ENCODE peak calls at places on chromosome 20, in nine cellular contexts. E is cardiac fibroblast, X is body of pancreas, Y is heart left ventricle, A is adrenal gland, Q is spleen, F is stomach, P is endodermal cell, W is AG09309. R is an unnamed sample.

GRCh38 chr20:31717478-31717946 is 5.2 kb downstream of the BCL2L1 start:
- DNase-seq in F (no peak), Y (no peak), P (no peak), Q (no peak), E (no peak), X (no peak), A (no peak), W (no peak), R (no peak)

GRCh38 chr20:64212750-64213149 is 42.8 kb upstream of the PCMTD2 start:
- DNase-seq in Y (peak; percentile 77), A (peak; percentile 90), P (no peak), Q (no peak), E (peak; percentile 69), F (peak; percentile 29), X (peak; percentile 51), W (no peak), R (peak; percentile 80)

GRCh38 chr20:62370807-62371587 is 3.9 kb upstream of the LAMA5 start:
- DNase-seq in W (no peak), P (no peak), F (peak; percentile 49), Q (no peak), A (no peak), E (no peak), Y (no peak), X (no peak), R (no peak)

GRCh38 chr20:35560105-35560511 is 18.2 kb downstream of the ERGIC3 start:
- DNase-seq in E (no peak), W (no peak), A (no peak), X (no peak), Q (no peak), P (no peak), F (peak; percentile 66), Y (no peak), R (no peak)

GRCh38 chr20:32585011-32585518 is at the start of gene NOL4L:
- DNase-seq in X (no peak), P (peak; percentile 81), Y (no peak), E (peak; percentile 37), F (peak; percentile 39), A (no peak), W (no peak), Q (peak; percentile 85), R (peak; percentile 40)

GRCh38 chr20:32574296-32575226 is 10.6 kb downstream of the NOL4L start:
- DNase-seq in F (no peak), A (peak; percentile 85), Q (no peak), W (peak; percentile 44), X (peak; percentile 49), Y (no peak), E (peak; percentile 93), P (peak; percentile 82), R (peak; percentile 69)

GRCh38 chr20:1269235-1269634 is 3.1 kb downstream of the SNPH start:
- DNase-seq in E (no peak), A (no peak), X (no peak), Q (no peak), W (no peak), F (no peak), P (no peak), Y (no peak), R (no peak)

GRCh38 chr20:61700595-61701140 is 365.0 kb downstream of the TAF4 start:
- DNase-seq in A (no peak), F (no peak), X (no peak), Y (no peak), Q (no peak), E (no peak), W (no peak), P (no peak), R (no peak)

GRCh38 chr20:20772492-20773047 is 60.1 kb upstream of the RALGAPA2 start:
- DNase-seq in E (no peak), P (no peak), Q (no peak), Y (no peak), X (no peak), W (no peak), A (no peak), F (no peak), R (no peak)

GRCh38 chr20:52035977-52036376 is 155.6 kb downstream of the ZFP64 start:
- DNase-seq in W (no peak), E (no peak), Y (no peak), P (no peak), A (no peak), Q (no peak), F (peak; percentile 39), X (peak; percentile 6), R (no peak)

GRCh38 chr20:45096781-45097180 is 4.1 kb downstream of the KCNS1 start:
- DNase-seq in A (no peak), X (no peak), Q (no peak), Y (no peak), E (no peak), F (no peak), W (no peak), P (no peak), R (no peak)

GRCh38 chr20:57582029-57582378 is 21.1 kb downstream of the PCK1 start:
- DNase-seq in W (no peak), A (no peak), E (no peak), X (no peak), Q (peak; percentile 46), Y (no peak), F (no peak), P (no peak), R (no peak)

GRCh38 chr20:53751394-53752368 is 158.0 kb upstream of the ZNF217 start:
- DNase-seq in W (no peak), F (peak; percentile 24), A (no peak), E (no peak), P (no peak), Y (no peak), X (no peak), Q (no peak), R (no peak)

GRCh38 chr20:9930142-9930541 is 91.3 kb upstream of the PAK5 start:
- DNase-seq in E (no peak), W (no peak), A (no peak), F (no peak), Q (no peak), Y (no peak), X (no peak), P (no peak), R (no peak)

GRCh38 chr20:52082612-52083011 is 109.0 kb downstream of the ZFP64 start:
- DNase-seq in Q (no peak), P (no peak), A (no peak), Y (no peak), W (no peak), F (no peak), E (no peak), X (no peak), R (no peak)

GRCh38 chr20:41074441-41074840 is 45.8 kb downstream of the TOP1 start:
- DNase-seq in P (no peak), A (no peak), X (no peak), W (no peak), Q (no peak), E (no peak), F (no peak), Y (no peak), R (no peak)

GRCh38 chr20:699811-700338 is 24.3 kb upstream of the SCRT2 start:
- DNase-seq in X (no peak), W (no peak), E (no peak), P (peak; percentile 71), Y (peak; percentile 76), A (peak; percentile 87), F (peak; percentile 78), Q (peak; percentile 64), R (peak; percentile 60)

GRCh38 chr20:33549229-33549628 is 59.3 kb downstream of the CBFA2T2 start:
- DNase-seq in Q (no peak), W (no peak), E (peak; percentile 10), A (no peak), F (no peak), X (no peak), Y (no peak), P (no peak), R (no peak)

GRCh38 chr20:57835462-57836455 is 125.9 kb upstream of the PMEPA1 start:
- DNase-seq in Q (no peak), F (no peak), Y (no peak), W (no peak), A (no peak), X (no peak), P (no peak), E (no peak), R (no peak)

GRCh38 chr20:25987073-25987927 is 290.6 kb upstream of the ZNF337 start:
- DNase-seq in W (no peak), X (peak; percentile 44), F (no peak), E (peak; percentile 54), Y (peak; percentile 48), A (no peak), P (peak; percentile 91), Q (peak; percentile 81), R (peak; percentile 59)
- H3K4me3 ChIP-seq in W (peak overlapping the region; percentile 43), X (no peak overlapping the region), F (peak overlapping the region; percentile 39), E (peak overlapping the region; percentile 29), Y (peak overlapping the region; percentile 56), A (no peak overlapping the region), P (no peak overlapping the region), Q (peak overlapping the region; percentile 14), R (peak overlapping the region; percentile 34)

DNA sequence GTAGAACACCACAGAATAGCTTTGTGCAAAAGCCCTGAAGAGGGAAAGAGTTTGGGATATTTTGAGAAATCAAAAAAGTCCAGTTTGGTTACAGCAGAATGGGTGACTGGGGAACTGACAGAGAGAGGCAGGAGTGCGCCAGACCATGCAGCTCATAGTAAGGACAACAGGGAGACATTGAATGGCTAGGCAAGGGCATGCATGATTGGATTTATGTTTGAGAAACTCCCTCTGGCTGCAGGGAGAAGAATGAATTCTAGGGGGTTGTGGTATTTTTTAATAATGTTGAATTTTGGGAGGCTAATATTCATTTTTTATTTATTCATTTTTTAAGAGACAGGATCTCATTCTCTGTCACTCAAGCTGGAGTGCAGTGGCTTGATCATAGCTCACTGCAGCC is 49.9 kb downstream of the TGM2 start:
- DNase-seq in E (no peak), X (no peak), F (no peak), A (no peak), Y (no peak), Q (no peak), P (peak; percentile 13), W (no peak), R (peak; percentile 3)
- TF ChIP-seq CTCF in E (no peak), X (no peak), F (no peak), A (peak; percentile 20), Y (no peak), Q (no peak), P (peak; percentile 48), W (no peak), R (no peak)

DNA sequence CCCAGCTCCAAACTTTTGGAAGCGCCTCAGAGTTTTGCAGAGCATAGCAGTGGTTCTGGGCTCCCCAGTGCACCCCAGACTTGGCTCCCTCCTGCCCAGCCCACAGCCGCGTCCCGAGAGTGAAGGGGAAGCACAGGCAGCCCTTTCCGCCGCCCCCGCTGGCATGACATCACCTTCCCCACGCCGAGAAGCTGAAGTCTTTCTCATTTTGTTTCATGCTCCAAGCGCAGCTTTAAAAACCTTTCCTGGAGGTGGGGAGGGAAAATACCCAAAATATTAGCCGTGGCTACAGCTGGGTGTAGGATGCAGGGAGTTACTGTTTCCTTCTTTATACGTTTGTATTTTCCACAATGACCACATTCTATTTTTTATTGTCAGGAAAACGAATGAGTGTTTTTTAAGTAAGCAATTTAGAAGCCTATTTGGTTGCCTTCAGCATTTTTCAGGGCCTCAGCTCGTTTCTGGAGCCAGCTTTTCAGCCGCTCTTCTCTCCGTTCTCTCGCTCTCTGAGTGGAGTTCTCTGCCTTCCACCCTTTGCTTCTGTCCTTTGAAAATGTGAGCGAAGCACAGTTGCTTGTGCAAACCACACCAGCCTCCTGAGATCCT is 72.8 kb downstream of the SNX5 start:
- DNase-seq in E (peak; percentile 60), X (peak; percentile 56), F (no peak), A (peak; percentile 42), Q (peak; percentile 88), P (no peak), W (no peak), Y (peak; percentile 76), R (peak; percentile 80)
- H3K4me3 ChIP-seq in E (peak overlapping the region; percentile 26), X (no peak overlapping the region), F (peak overlapping the region; percentile 37), A (no peak overlapping the region), Q (peak overlapping the region; percentile 15), P (no peak overlapping the region), W (peak overlapping the region; percentile 29), Y (peak overlapping the region; percentile 43), R (peak overlapping the region; percentile 16)

GRCh38 chr20:8774412-8774811 is 294.5 kb upstream of the PLCB4 start:
- DNase-seq in F (no peak), W (no peak), A (peak; percentile 58), X (peak; percentile 26), Y (no peak), Q (no peak), E (no peak), P (no peak), R (no peak)
- TF ChIP-seq CTCF in F (no peak), W (no peak), A (no peak), X (no peak), Y (no peak), Q (no peak), E (no peak), P (no peak), R (no peak)